ENCODE peak calls at places on chromosome 10, in seven cellular contexts. W, G, P, Z, O, C and H are unnamed samples.
A peak's percentile ranks its signal among the peaks of the same experiment; 100 is the strongest.

GRCh38 chr10:102611514-102612095 is 32.7 kb upstream of the TRIM8 start:
- DNase-seq in W (peak; percentile 74), G (no peak), P (no peak), Z (no peak), O (no peak), C (no peak), H (no peak)

GRCh38 chr10:97682042-97682441 is 5.0 kb downstream of the AVPI1 start:
- DNase-seq in W (no peak), G (no peak), P (no peak), Z (no peak), O (peak; percentile 50), C (no peak), H (no peak)

GRCh38 chr10:72133517-72133916 is 45.2 kb upstream of the SPOCK2 start:
- DNase-seq in W (peak; percentile 83), G (no peak), P (peak; percentile 92), Z (no peak), O (peak; percentile 18), C (no peak), H (no peak)

GRCh38 chr10:18144928-18145327 is 4.7 kb downstream of the CACNB2 start:
- DNase-seq in W (no peak), G (peak; percentile 40), P (no peak), Z (no peak), O (no peak), C (no peak), H (no peak)

GRCh38 chr10:119401671-119402395 is 140.7 kb downstream of the RGS10 start:
- DNase-seq in W (peak; percentile 100), G (no peak), P (no peak), Z (peak; percentile 25), O (peak; percentile 35), C (no peak), H (peak; percentile 89)

GRCh38 chr10:29266641-29267040 is 22.2 kb upstream of the LYZL1 start:
- DNase-seq in W (no peak), G (peak; percentile 34), P (no peak), Z (no peak), O (no peak), C (no peak), H (no peak)

GRCh38 chr10:48716393-48716792 is 31.7 kb downstream of the WDFY4 start:
- DNase-seq in W (no peak), G (no peak), P (no peak), Z (no peak), O (no peak), C (no peak), H (no peak)

GRCh38 chr10:63055705-63056104 is 77.4 kb upstream of the NRBF2 start:
- DNase-seq in W (no peak), G (no peak), P (no peak), Z (no peak), O (no peak), C (no peak), H (no peak)

GRCh38 chr10:109773818-109774440 is 149.4 kb downstream of the XPNPEP1 start:
- DNase-seq in W (peak; percentile 43), G (peak; percentile 30), P (no peak), Z (peak; percentile 32), O (peak; percentile 26), C (no peak), H (peak; percentile 7)

GRCh38 chr10:98467506-98468318 is 21.0 kb upstream of the HPS1 start:
- DNase-seq in W (peak; percentile 83), G (peak; percentile 88), P (peak; percentile 50), Z (peak; percentile 78), O (peak; percentile 79), C (peak; percentile 46), H (peak; percentile 90)

DNA sequence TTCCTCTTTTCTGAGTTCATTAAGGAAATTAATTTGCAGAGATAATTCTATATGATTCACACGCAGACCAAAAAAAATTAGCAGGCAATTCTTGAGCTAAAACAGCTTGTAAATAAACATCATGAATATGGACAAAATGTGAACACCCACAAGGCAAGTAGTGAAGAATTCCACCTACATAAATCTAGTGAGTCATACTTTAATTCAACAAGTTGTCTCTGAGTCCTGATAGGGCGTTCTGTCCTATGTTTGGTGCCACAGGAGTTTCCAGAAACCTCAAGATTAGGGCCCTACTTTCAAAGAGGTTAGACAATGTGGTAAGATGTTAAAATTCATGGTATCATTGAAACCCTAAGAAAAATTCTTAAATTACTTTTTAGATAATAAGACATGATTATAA is 122.3 kb downstream of the SGMS1 start:
- DNase-seq in W (peak; percentile 67), G (no peak), P (no peak), Z (peak; percentile 26), O (peak; percentile 7), C (no peak), H (peak; percentile 34)
- TF ChIP-seq RFX5 in W (no peak), G (no peak), P (no peak), Z (no peak), O (no peak), C (no peak), H (no peak)

DNA sequence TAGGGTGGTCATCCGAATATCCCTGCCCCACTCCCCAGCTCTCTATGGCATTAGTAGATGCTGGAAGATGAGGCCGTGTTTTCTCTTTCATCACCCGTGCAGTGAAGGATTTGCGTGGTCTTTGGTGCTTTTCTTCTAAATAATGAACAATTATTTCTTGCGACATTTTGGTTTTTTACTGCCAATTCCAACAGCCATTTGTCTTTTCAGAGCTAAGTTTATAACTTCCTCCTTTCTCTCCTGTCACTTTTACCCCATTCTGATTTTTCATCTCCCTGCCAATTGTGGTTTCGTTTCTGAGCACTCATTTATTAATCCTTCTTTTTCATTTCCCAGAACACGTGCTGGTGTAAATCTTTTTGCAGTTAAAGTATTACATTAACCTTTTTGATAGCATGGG is 192.8 kb downstream of the MGMT start:
- DNase-seq in W (no peak), G (no peak), P (no peak), Z (no peak), O (no peak), C (no peak), H (no peak)
- TF ChIP-seq RFX5 in W (no peak), G (no peak), P (no peak), Z (no peak), O (no peak), C (no peak), H (no peak)

GRCh38 chr10:52570490-52570889 is 202.1 kb downstream of the MBL2 start:
- DNase-seq in W (no peak), G (no peak), P (no peak), Z (no peak), O (no peak), C (no peak), H (no peak)

GRCh38 chr10:52568309-52568708 is 204.3 kb downstream of the MBL2 start:
- DNase-seq in W (peak; percentile 37), G (no peak), P (no peak), Z (no peak), O (no peak), C (no peak), H (no peak)

GRCh38 chr10:52563361-52563760 is 209.2 kb downstream of the MBL2 start:
- DNase-seq in W (peak; percentile 11), G (no peak), P (no peak), Z (no peak), O (no peak), C (no peak), H (no peak)

GRCh38 chr10:52567247-52567580 is 205.4 kb downstream of the MBL2 start:
- DNase-seq in W (no peak), G (no peak), P (no peak), Z (no peak), O (no peak), C (no peak), H (no peak)

DNA sequence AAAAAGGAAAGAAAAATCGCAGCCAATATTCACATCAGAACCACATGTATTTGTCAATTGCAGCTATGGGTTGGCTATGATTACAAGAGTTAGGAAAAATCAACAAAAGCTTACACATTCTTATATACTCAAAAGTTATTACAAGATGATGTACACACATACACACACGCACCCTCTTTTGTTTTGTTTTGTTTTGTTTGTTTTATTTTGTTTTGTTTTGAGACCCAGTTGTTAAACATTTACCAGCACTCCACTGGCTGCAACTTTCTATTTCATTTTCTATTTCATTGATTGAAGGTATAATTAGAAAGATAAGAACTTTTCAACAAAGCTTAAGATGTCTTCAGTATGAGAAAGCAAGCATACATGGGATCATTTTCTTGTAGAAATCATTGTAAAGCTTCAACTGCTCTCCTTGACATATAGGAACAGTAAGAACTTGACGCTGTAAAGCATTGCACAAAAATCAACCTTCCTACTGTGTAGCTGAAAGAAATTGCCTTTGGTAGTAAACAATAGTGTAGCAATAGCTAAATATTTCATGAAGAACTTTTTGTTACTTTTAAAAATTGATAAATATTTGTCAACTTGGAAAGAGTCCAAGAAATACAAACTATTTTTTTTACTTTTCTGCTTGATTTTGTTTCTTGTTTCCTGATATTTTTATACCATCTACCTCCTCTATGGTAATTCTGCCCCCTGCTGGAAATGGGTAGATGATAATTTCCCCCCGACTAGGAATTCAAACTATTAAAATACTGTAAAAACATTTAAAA is 205.9 kb downstream of the MBL2 start:
- DNase-seq in W (peak; percentile 69), G (peak; percentile 2), P (no peak), Z (no peak), O (peak; percentile 16), C (no peak), H (peak; percentile 65)
- TF ChIP-seq RFX5 in W (no peak), G (no peak), P (no peak), Z (no peak), O (no peak), C (no peak), H (no peak)

DNA sequence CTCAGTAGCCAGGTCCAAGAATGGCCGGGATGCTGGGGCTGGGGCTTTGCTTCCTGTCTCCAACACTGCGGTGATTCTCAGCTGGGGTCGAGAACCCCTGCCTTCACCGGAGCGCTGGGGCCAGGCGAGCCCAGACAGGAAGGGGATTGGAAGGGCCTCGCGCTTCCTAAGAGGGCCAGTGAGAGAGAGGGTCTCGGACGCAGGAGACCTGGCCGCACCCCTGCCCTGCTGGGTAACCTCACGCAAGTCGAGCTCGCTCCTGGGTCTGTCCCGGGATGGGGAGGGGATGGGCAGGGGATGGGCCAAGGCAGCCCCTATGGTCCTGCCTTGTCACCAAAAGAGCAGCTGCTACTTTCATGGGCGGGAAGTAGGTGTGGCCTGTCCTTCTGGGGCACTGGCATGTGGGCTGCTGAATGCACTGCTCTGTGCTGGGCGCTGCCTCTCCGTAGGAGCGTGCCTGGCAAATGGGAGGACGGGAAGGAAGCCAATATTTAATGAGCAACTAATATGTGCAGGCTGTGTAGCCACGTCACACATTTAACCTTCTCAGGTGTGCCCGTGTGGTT is 20.0 kb downstream of the KCNK18 start:
- DNase-seq in W (no peak), G (no peak), P (no peak), Z (no peak), O (no peak), C (no peak), H (peak; percentile 24)
- TF ChIP-seq RFX5 in W (no peak), G (no peak), P (no peak), Z (no peak), O (no peak), C (no peak), H (no peak)

DNA sequence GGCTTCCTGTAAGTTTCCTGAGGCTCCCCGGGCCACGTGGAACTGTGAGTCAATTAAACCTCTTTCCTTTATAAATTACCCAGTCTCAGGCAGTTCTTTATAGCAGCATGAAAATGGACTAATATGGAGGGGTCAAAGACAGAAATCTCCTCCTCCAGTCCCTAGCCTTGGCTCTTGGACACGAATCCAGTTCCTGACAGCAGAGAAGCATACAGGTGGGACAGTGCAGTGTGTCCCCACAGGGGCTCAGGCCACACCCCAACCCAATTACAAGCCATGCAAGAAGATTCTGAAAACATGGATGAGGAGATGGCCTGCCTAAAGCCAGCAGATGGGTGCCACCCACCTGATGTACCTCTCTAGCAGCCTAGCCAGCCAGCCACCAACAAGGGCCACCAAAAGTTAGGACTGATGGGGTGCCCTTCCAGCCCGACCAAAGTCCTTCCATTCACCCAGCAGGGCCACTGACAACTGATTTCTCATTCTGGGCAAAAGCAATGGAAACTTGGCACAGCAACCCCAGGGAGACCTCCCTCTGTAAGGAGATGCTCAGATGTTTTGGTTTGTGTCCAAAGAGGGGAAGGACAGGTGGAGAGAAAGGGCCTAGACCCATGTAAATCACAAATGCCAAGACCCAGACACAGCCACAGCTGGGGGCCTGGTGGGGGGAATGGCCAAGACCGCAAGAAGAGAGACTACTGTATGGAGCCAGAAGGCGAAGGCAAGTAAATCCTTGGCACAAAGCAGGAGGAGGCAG is 13.7 kb downstream of the GPRIN2 start:
- DNase-seq in W (no peak), G (no peak), P (no peak), Z (no peak), O (no peak), C (no peak), H (no peak)
- TF ChIP-seq RFX5 in W (no peak), G (no peak), P (no peak), Z (no peak), O (no peak), C (no peak), H (no peak)